ENCODE peak calls at places on chromosomes 3 and 15, in eight cellular contexts. X is psoas muscle; J is tibial artery; U is heart left ventricle; I is CD8-positive, alpha-beta T cell; A is pancreas; G is heart right ventricle; D is Peyer's patch. H is an unnamed sample. For H3K4me1, the result is how much of the 10 kb centered on the place peaks cover.

GRCh38 chr15:66830358-66830757 is 128.3 kb downstream of the SMAD6 start:
- DNase-seq in X (no peak), J (peak), U (peak), I (no peak), A (no peak), G (peak), D (peak), H (no peak)

GRCh38 chr3:143140550-143140949 is 21.0 kb downstream of the CHST2 start:
- DNase-seq in X (no peak), J (no peak), U (no peak), I (no peak), A (no peak), G (no peak), D (no peak), H (no peak)

GRCh38 chr3:143307613-143308183 is 188.1 kb downstream of the CHST2 start:
- DNase-seq in X (no peak), J (no peak), U (peak), I (no peak), A (no peak), G (peak), D (peak), H (no peak)

GRCh38 chr15:59456114-59456513 is 18.1 kb downstream of the FAM81A start:
- DNase-seq in X (no peak), J (no peak), U (no peak), I (no peak), A (peak), G (no peak), D (peak), H (no peak)

GRCh38 chr15:55800216-55800615 is 57.3 kb upstream of the PRTG start:
- DNase-seq in X (no peak), J (no peak), U (no peak), I (no peak), A (no peak), G (no peak), D (no peak), H (no peak)

GRCh38 chr3:143736205-143736604 is 112.1 kb downstream of the SLC9A9 start:
- DNase-seq in X (no peak), J (no peak), U (no peak), I (no peak), A (no peak), G (no peak), D (no peak), H (no peak)

GRCh38 chr3:52529376-52530333 is 4.0 kb downstream of the NT5DC2 start:
- DNase-seq in X (no peak), J (peak), U (peak), I (no peak), A (peak), G (no peak), D (peak), H (no peak)

GRCh38 chr3:39269528-39269927 is 10.3 kb downstream of the CX3CR1 start:
- DNase-seq in X (no peak), J (no peak), U (no peak), I (no peak), A (no peak), G (no peak), D (no peak), H (no peak)

GRCh38 chr3:187669675-187670504 is at the start of gene SST:
- DNase-seq in X (peak), J (no peak), U (peak), I (no peak), A (peak), G (peak), D (no peak), H (no peak)

GRCh38 chr15:98799461-98799971 is 151.2 kb downstream of the IGF1R start:
- DNase-seq in X (no peak), J (no peak), U (no peak), I (no peak), A (no peak), G (no peak), D (no peak), H (no peak)

GRCh38 chr15:25416693-25417092 is 22.1 kb downstream of the UBE3A start:
- DNase-seq in X (no peak), J (no peak), U (no peak), I (no peak), A (no peak), G (no peak), D (no peak), H (no peak)

GRCh38 chr3:31561891-31562290 is 29.2 kb downstream of the STT3B start:
- DNase-seq in X (no peak), J (no peak), U (no peak), I (no peak), A (no peak), G (no peak), D (no peak), H (no peak)

GRCh38 chr3:52769786-52770445 is 824 bp downstream of the NEK4 start:
- DNase-seq in X (no peak), J (no peak), U (no peak), I (no peak), A (no peak), G (no peak), D (no peak), H (no peak)

GRCh38 chr3:9809239-9809614 is 835 bp upstream of the TTLL3 start:
- DNase-seq in X (no peak), J (no peak), U (no peak), I (no peak), A (no peak), G (no peak), D (no peak), H (no peak)

GRCh38 chr3:42183991-42184621 is 81.9 kb downstream of the CCK start:
- DNase-seq in X (no peak), J (no peak), U (no peak), I (no peak), A (no peak), G (no peak), D (peak), H (no peak)

GRCh38 chr15:92719024-92719423 is 63.4 kb upstream of the FAM174B start:
- DNase-seq in X (no peak), J (no peak), U (no peak), I (no peak), A (no peak), G (no peak), D (no peak), H (no peak)

GRCh38 chr3:69390771-69391170 is 4.9 kb upstream of the FRMD4B start:
- DNase-seq in X (no peak), J (no peak), U (no peak), I (no peak), A (no peak), G (no peak), D (no peak), H (no peak)

GRCh38 chr3:38264779-38265178 is 833 bp upstream of the SLC22A13 start:
- DNase-seq in X (no peak), J (no peak), U (no peak), I (no peak), A (no peak), G (no peak), D (no peak), H (no peak)

GRCh38 chr3:124565013-124565412 is 165.2 kb upstream of the UMPS start:
- DNase-seq in X (peak), J (peak), U (peak), I (peak), A (peak), G (no peak), D (peak), H (no peak)

GRCh38 chr15:39785806-39786205 is 3.2 kb upstream of the FSIP1 start:
- DNase-seq in X (no peak), J (no peak), U (no peak), I (no peak), A (no peak), G (no peak), D (no peak), H (no peak)

GRCh38 chr15:78640840-78641733 is at the start of gene CHRNB4:
- DNase-seq in X (no peak), J (no peak), U (no peak), I (peak), A (no peak), G (no peak), D (no peak), H (no peak)

GRCh38 chr3:52280046-52280445 is 1.6 kb upstream of the WDR82 start:
- DNase-seq in X (no peak), J (no peak), U (no peak), I (no peak), A (no peak), G (no peak), D (no peak), H (no peak)

GRCh38 chr15:79967331-79968182 is 3.4 kb downstream of the BCL2A1 start:
- DNase-seq in X (no peak), J (no peak), U (no peak), I (no peak), A (no peak), G (no peak), D (no peak), H (no peak)

GRCh38 chr3:45630325-45630724 is 35.8 kb downstream of the LIMD1 start:
- DNase-seq in X (no peak), J (no peak), U (no peak), I (no peak), A (no peak), G (no peak), D (no peak), H (no peak)
- H3K4me1 ChIP-seq in X (under half), J (under half), U (under half), I (under half), A (under half), G (half or more), D (under half), H (under half)

GRCh38 chr15:64634576-64635485 is 140.6 kb downstream of the RBPMS2 start:
- DNase-seq in X (no peak), J (no peak), U (no peak), I (peak), A (no peak), G (no peak), D (no peak), H (no peak)

GRCh38 chr15:64634020-64634419 is 141.4 kb downstream of the RBPMS2 start:
- DNase-seq in X (no peak), J (no peak), U (no peak), I (peak), A (no peak), G (no peak), D (peak), H (no peak)

GRCh38 chr15:64635486-64635815 is 139.9 kb downstream of the RBPMS2 start:
- DNase-seq in X (no peak), J (no peak), U (peak), I (no peak), A (no peak), G (no peak), D (peak), H (no peak)

GRCh38 chr15:64636101-64636500 is 139.3 kb downstream of the RBPMS2 start:
- DNase-seq in X (no peak), J (no peak), U (no peak), I (no peak), A (no peak), G (no peak), D (no peak), H (no peak)

GRCh38 chr15:64633332-64633731 is 142.1 kb downstream of the RBPMS2 start:
- DNase-seq in X (no peak), J (no peak), U (no peak), I (no peak), A (no peak), G (no peak), D (peak), H (no peak)
- H3K4me1 ChIP-seq in X (under half), J (under half), U (under half), I (half or more), A (under half), G (under half), D (under half), H (under half)

GRCh38 chr3:185718736-185719456 is 105.9 kb downstream of the IGF2BP2 start:
- DNase-seq in X (no peak), J (no peak), U (no peak), I (no peak), A (no peak), G (no peak), D (no peak), H (no peak)
- H3K4me1 ChIP-seq in X (under half), J (under half), U (under half), I (under half), A (under half), G (under half), D (under half), H (under half)

GRCh38 chr3:138850151-138850550 is 15.4 kb upstream of the PIK3CB start:
- DNase-seq in X (no peak), J (no peak), U (peak), I (no peak), A (peak), G (no peak), D (no peak), H (no peak)
- H3K4me1 ChIP-seq in X (under half), J (under half), U (under half), I (under half), A (under half), G (under half), D (under half), H (under half)

GRCh38 chr3:127209840-127210653 is 17.1 kb downstream of the PRR23E start:
- DNase-seq in X (no peak), J (peak), U (no peak), I (no peak), A (no peak), G (no peak), D (no peak), H (no peak)

GRCh38 chr3:127210654-127210943 is 17.7 kb downstream of the PRR23E start:
- DNase-seq in X (no peak), J (peak), U (no peak), I (no peak), A (no peak), G (no peak), D (no peak), H (no peak)

GRCh38 chr3:127212711-127213110 is 19.8 kb downstream of the PRR23E start:
- DNase-seq in X (no peak), J (no peak), U (no peak), I (no peak), A (no peak), G (no peak), D (no peak), H (no peak)

GRCh38 chr3:127212231-127212630 is 19.3 kb downstream of the PRR23E start:
- DNase-seq in X (no peak), J (no peak), U (no peak), I (no peak), A (no peak), G (no peak), D (no peak), H (no peak)

GRCh38 chr3:127211118-127212060 is 18.5 kb downstream of the PRR23E start:
- DNase-seq in X (no peak), J (peak), U (no peak), I (no peak), A (no peak), G (no peak), D (no peak), H (no peak)
- H3K4me1 ChIP-seq in X (under half), J (under half), U (under half), I (under half), A (under half), G (under half), D (under half), H (under half)

GRCh38 chr3:157351981-157352380 is 84.7 kb upstream of the PTX3 start:
- DNase-seq in X (no peak), J (no peak), U (no peak), I (no peak), A (no peak), G (no peak), D (no peak), H (no peak)
- H3K4me1 ChIP-seq in X (under half), J (under half), U (under half), I (under half), A (under half), G (under half), D (under half), H (under half)

H was measured in thoracic aorta.